ENCODE peak calls at places on chromosomes 1 and 21, in eight cellular contexts. One of them, this sample, is unnamed.

GRCh38 chr1:100352267-100353072 is at the start of gene CDC14A:
- DNase-seq in body of pancreas: peak
- DNase-seq in AG09309: peak
- DNase-seq in IMR-90: peak
- DNase-seq in OCI-LY7: peak
- DNase-seq in epithelial cell of esophagus: peak
- DNase-seq in GM10248: peak
- DNase-seq in HL-60: peak
- DNase-seq in this sample: peak

GRCh38 chr1:198683449-198683848 is 44.6 kb downstream of the PTPRC start:
- DNase-seq in body of pancreas: no peak
- DNase-seq in AG09309: no peak
- DNase-seq in IMR-90: no peak
- DNase-seq in OCI-LY7: no peak
- DNase-seq in epithelial cell of esophagus: no peak
- DNase-seq in GM10248: no peak
- DNase-seq in HL-60: no peak
- DNase-seq in this sample: no peak

GRCh38 chr1:47871799-47872353 is 125.3 kb downstream of the TRABD2B start:
- DNase-seq in body of pancreas: no peak
- DNase-seq in AG09309: no peak
- DNase-seq in IMR-90: no peak
- DNase-seq in OCI-LY7: no peak
- DNase-seq in epithelial cell of esophagus: peak
- DNase-seq in GM10248: no peak
- DNase-seq in HL-60: no peak
- DNase-seq in this sample: no peak

GRCh38 chr21:45838636-45839035 is 142.9 kb upstream of the COL6A1 start:
- DNase-seq in body of pancreas: no peak
- DNase-seq in AG09309: no peak
- DNase-seq in IMR-90: peak
- DNase-seq in OCI-LY7: no peak
- DNase-seq in epithelial cell of esophagus: no peak
- DNase-seq in GM10248: no peak
- DNase-seq in HL-60: no peak
- DNase-seq in this sample: no peak

GRCh38 chr1:72137665-72138064 is 144.7 kb downstream of the NEGR1 start:
- DNase-seq in body of pancreas: no peak
- DNase-seq in AG09309: no peak
- DNase-seq in IMR-90: no peak
- DNase-seq in OCI-LY7: no peak
- DNase-seq in epithelial cell of esophagus: no peak
- DNase-seq in GM10248: no peak
- DNase-seq in HL-60: no peak
- DNase-seq in this sample: no peak

GRCh38 chr21:42671778-42672593 is 18.6 kb downstream of the PDE9A start:
- DNase-seq in body of pancreas: no peak
- DNase-seq in AG09309: no peak
- DNase-seq in IMR-90: no peak
- DNase-seq in OCI-LY7: no peak
- DNase-seq in epithelial cell of esophagus: peak
- DNase-seq in GM10248: no peak
- DNase-seq in HL-60: no peak
- DNase-seq in this sample: no peak

GRCh38 chr1:226690460-226690982 is 48.6 kb downstream of the ITPKB start:
- DNase-seq in body of pancreas: peak
- DNase-seq in AG09309: no peak
- DNase-seq in IMR-90: peak
- DNase-seq in OCI-LY7: no peak
- DNase-seq in epithelial cell of esophagus: peak
- DNase-seq in GM10248: no peak
- DNase-seq in HL-60: no peak
- DNase-seq in this sample: no peak

GRCh38 chr21:40047993-40048730 is 180.9 kb downstream of the PCP4 start:
- DNase-seq in body of pancreas: peak
- DNase-seq in AG09309: no peak
- DNase-seq in IMR-90: no peak
- DNase-seq in OCI-LY7: no peak
- DNase-seq in epithelial cell of esophagus: peak
- DNase-seq in GM10248: no peak
- DNase-seq in HL-60: no peak
- DNase-seq in this sample: no peak

GRCh38 chr1:111938123-111938522 is 51.3 kb downstream of the KCND3 start:
- DNase-seq in body of pancreas: no peak
- DNase-seq in AG09309: no peak
- DNase-seq in IMR-90: no peak
- DNase-seq in OCI-LY7: no peak
- DNase-seq in epithelial cell of esophagus: peak
- DNase-seq in GM10248: no peak
- DNase-seq in HL-60: no peak
- DNase-seq in this sample: no peak

GRCh38 chr1:41799723-41800122 is 119.0 kb downstream of the HIVEP3 start:
- DNase-seq in body of pancreas: no peak
- DNase-seq in AG09309: no peak
- DNase-seq in IMR-90: peak
- DNase-seq in OCI-LY7: no peak
- DNase-seq in epithelial cell of esophagus: peak
- DNase-seq in GM10248: no peak
- DNase-seq in HL-60: no peak
- DNase-seq in this sample: no peak

GRCh38 chr1:231867607-231868006 is 241.0 kb downstream of the DISC1 start:
- DNase-seq in body of pancreas: no peak
- DNase-seq in AG09309: no peak
- DNase-seq in IMR-90: peak
- DNase-seq in OCI-LY7: no peak
- DNase-seq in epithelial cell of esophagus: peak
- DNase-seq in GM10248: no peak
- DNase-seq in HL-60: no peak
- DNase-seq in this sample: no peak

GRCh38 chr1:57788333-57788732 is 364.5 kb upstream of the DAB1 start:
- DNase-seq in body of pancreas: no peak
- DNase-seq in AG09309: no peak
- DNase-seq in IMR-90: no peak
- DNase-seq in OCI-LY7: no peak
- DNase-seq in epithelial cell of esophagus: no peak
- DNase-seq in GM10248: no peak
- DNase-seq in HL-60: no peak
- DNase-seq in this sample: no peak

GRCh38 chr1:89203166-89203565 is 4.4 kb upstream of the GBP4 start:
- DNase-seq in body of pancreas: no peak
- DNase-seq in AG09309: peak
- DNase-seq in IMR-90: no peak
- DNase-seq in OCI-LY7: no peak
- DNase-seq in epithelial cell of esophagus: peak
- DNase-seq in GM10248: no peak
- DNase-seq in HL-60: no peak
- DNase-seq in this sample: no peak

GRCh38 chr1:82246050-82246449 is 445.3 kb downstream of the ADGRL2 start:
- DNase-seq in body of pancreas: no peak
- DNase-seq in AG09309: no peak
- DNase-seq in IMR-90: no peak
- DNase-seq in OCI-LY7: no peak
- DNase-seq in epithelial cell of esophagus: no peak
- DNase-seq in GM10248: no peak
- DNase-seq in HL-60: no peak
- DNase-seq in this sample: no peak

GRCh38 chr1:227749225-227749624 is 14.0 kb downstream of the SNAP47 start:
- DNase-seq in body of pancreas: no peak
- DNase-seq in AG09309: no peak
- DNase-seq in IMR-90: no peak
- DNase-seq in OCI-LY7: no peak
- DNase-seq in epithelial cell of esophagus: no peak
- DNase-seq in GM10248: no peak
- DNase-seq in HL-60: no peak
- DNase-seq in this sample: peak

GRCh38 chr1:230277201-230277771 is 148.8 kb downstream of the PGBD5 start:
- DNase-seq in body of pancreas: no peak
- DNase-seq in AG09309: no peak
- DNase-seq in IMR-90: no peak
- DNase-seq in OCI-LY7: peak
- DNase-seq in epithelial cell of esophagus: no peak
- DNase-seq in GM10248: no peak
- DNase-seq in HL-60: no peak
- DNase-seq in this sample: no peak

GRCh38 chr1:228162286-228163003 is 3.2 kb upstream of the IBA57 start:
- DNase-seq in body of pancreas: peak
- DNase-seq in AG09309: no peak
- DNase-seq in IMR-90: no peak
- DNase-seq in OCI-LY7: no peak
- DNase-seq in epithelial cell of esophagus: peak
- DNase-seq in GM10248: no peak
- DNase-seq in HL-60: no peak
- DNase-seq in this sample: no peak

GRCh38 chr1:212565571-212566305 is 42.8 kb upstream of the ATF3 start:
- DNase-seq in body of pancreas: no peak
- DNase-seq in AG09309: no peak
- DNase-seq in IMR-90: no peak
- DNase-seq in OCI-LY7: no peak
- DNase-seq in epithelial cell of esophagus: no peak
- DNase-seq in GM10248: no peak
- DNase-seq in HL-60: no peak
- DNase-seq in this sample: no peak

GRCh38 chr1:230425252-230426061 is 675 bp downstream of the PGBD5 start:
- DNase-seq in body of pancreas: peak
- DNase-seq in AG09309: no peak
- DNase-seq in IMR-90: no peak
- DNase-seq in OCI-LY7: no peak
- DNase-seq in epithelial cell of esophagus: no peak
- DNase-seq in GM10248: no peak
- DNase-seq in HL-60: no peak
- DNase-seq in this sample: no peak

GRCh38 chr1:4561213-4561612 is 93.2 kb upstream of the AJAP1 start:
- DNase-seq in body of pancreas: no peak
- DNase-seq in AG09309: no peak
- DNase-seq in IMR-90: no peak
- DNase-seq in OCI-LY7: no peak
- DNase-seq in epithelial cell of esophagus: no peak
- DNase-seq in GM10248: no peak
- DNase-seq in HL-60: no peak
- DNase-seq in this sample: no peak

GRCh38 chr1:183636783-183637182 is 1.2 kb upstream of the ARPC5 start:
- DNase-seq in body of pancreas: no peak
- DNase-seq in AG09309: no peak
- DNase-seq in IMR-90: no peak
- DNase-seq in OCI-LY7: no peak
- DNase-seq in epithelial cell of esophagus: no peak
- DNase-seq in GM10248: no peak
- DNase-seq in HL-60: no peak
- DNase-seq in this sample: no peak

GRCh38 chr1:94962745-94963265 is 35.9 kb upstream of the CNN3 start:
- DNase-seq in body of pancreas: peak
- DNase-seq in AG09309: no peak
- DNase-seq in IMR-90: peak
- DNase-seq in OCI-LY7: peak
- DNase-seq in epithelial cell of esophagus: no peak
- DNase-seq in GM10248: peak
- DNase-seq in HL-60: peak
- DNase-seq in this sample: no peak

GRCh38 chr1:56513095-56513494 is 66.3 kb downstream of the PLPP3 start:
- DNase-seq in body of pancreas: no peak
- DNase-seq in AG09309: no peak
- DNase-seq in IMR-90: no peak
- DNase-seq in OCI-LY7: no peak
- DNase-seq in epithelial cell of esophagus: no peak
- DNase-seq in GM10248: no peak
- DNase-seq in HL-60: no peak
- DNase-seq in this sample: no peak

DNA sequence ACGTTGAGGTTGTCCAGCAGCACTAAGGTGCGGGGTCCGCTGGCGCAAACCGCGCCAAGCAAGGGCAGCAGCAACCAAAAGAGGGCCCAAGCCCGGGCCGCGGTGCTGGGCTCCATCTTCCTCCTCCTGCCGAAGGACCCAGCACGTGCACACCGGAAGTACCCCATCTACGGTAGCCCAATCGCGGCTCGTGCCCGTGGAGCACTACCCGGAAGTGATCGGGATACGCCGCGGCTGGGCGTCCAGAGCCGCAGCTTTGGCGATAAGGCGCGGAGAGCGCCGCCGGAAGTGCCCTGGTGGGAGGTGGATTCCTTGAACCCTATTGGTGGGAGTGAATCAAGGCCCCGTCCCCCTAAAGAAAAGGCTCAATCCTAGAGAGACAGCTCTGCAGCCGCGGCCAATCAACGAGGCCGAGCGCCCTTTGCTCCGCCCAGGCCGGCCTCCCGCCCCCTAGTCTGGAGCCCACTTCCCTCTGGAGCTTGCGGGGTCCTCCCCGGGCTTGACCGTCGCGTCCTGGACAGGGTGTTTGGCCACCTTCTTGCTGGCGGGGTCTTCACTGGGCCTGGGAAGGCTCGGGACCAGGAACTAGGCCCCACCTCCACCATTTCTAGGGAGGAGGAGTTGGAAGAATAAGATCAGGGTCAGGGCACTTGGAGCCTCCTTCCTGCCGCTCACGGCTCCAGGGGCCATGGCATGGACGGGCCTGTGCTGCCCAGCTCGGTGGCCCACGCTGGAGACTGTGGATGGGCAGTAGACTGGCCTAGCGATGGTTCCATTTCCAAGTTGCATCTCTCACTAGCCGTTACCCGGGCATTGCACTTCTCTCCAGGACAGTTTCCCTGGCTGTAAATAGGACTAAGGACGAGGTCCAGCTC is at the start of gene DDOST:
- DNase-seq in body of pancreas: peak
- DNase-seq in AG09309: peak
- DNase-seq in IMR-90: peak
- DNase-seq in OCI-LY7: peak
- DNase-seq in epithelial cell of esophagus: peak
- DNase-seq in GM10248: peak
- DNase-seq in HL-60: peak
- DNase-seq in this sample: peak
- TF ChIP-seq CTCF in body of pancreas: peak
- TF ChIP-seq CTCF in AG09309: peak
- TF ChIP-seq CTCF in IMR-90: peak
- TF ChIP-seq CTCF in OCI-LY7: peak
- TF ChIP-seq CTCF in epithelial cell of esophagus: peak
- TF ChIP-seq CTCF in GM10248: no peak
- TF ChIP-seq CTCF in HL-60: no peak
- TF ChIP-seq CTCF in this sample: peak

GRCh38 chr1:192654607-192655389 is 18.9 kb downstream of the RGS13 start:
- DNase-seq in body of pancreas: no peak
- DNase-seq in AG09309: no peak
- DNase-seq in IMR-90: peak
- DNase-seq in OCI-LY7: no peak
- DNase-seq in epithelial cell of esophagus: peak
- DNase-seq in GM10248: no peak
- DNase-seq in HL-60: no peak
- DNase-seq in this sample: no peak
- TF ChIP-seq CTCF in body of pancreas: no peak
- TF ChIP-seq CTCF in AG09309: no peak
- TF ChIP-seq CTCF in IMR-90: no peak
- TF ChIP-seq CTCF in OCI-LY7: no peak
- TF ChIP-seq CTCF in epithelial cell of esophagus: no peak
- TF ChIP-seq CTCF in GM10248: no peak
- TF ChIP-seq CTCF in HL-60: no peak
- TF ChIP-seq CTCF in this sample: no peak

GRCh38 chr1:109806733-109807397 is 43.1 kb upstream of the EPS8L3 start:
- DNase-seq in body of pancreas: no peak
- DNase-seq in AG09309: no peak
- DNase-seq in IMR-90: no peak
- DNase-seq in OCI-LY7: no peak
- DNase-seq in epithelial cell of esophagus: no peak
- DNase-seq in GM10248: no peak
- DNase-seq in HL-60: no peak
- DNase-seq in this sample: no peak
- TF ChIP-seq CTCF in body of pancreas: no peak
- TF ChIP-seq CTCF in AG09309: no peak
- TF ChIP-seq CTCF in IMR-90: no peak
- TF ChIP-seq CTCF in OCI-LY7: no peak
- TF ChIP-seq CTCF in epithelial cell of esophagus: no peak
- TF ChIP-seq CTCF in GM10248: no peak
- TF ChIP-seq CTCF in HL-60: no peak
- TF ChIP-seq CTCF in this sample: no peak

GRCh38 chr1:30856260-30856790 is 52.2 kb downstream of the SDC3 start:
- DNase-seq in body of pancreas: peak
- DNase-seq in AG09309: no peak
- DNase-seq in IMR-90: no peak
- DNase-seq in OCI-LY7: no peak
- DNase-seq in epithelial cell of esophagus: peak
- DNase-seq in GM10248: no peak
- DNase-seq in HL-60: no peak
- DNase-seq in this sample: no peak
- TF ChIP-seq CTCF in body of pancreas: no peak
- TF ChIP-seq CTCF in AG09309: no peak
- TF ChIP-seq CTCF in IMR-90: no peak
- TF ChIP-seq CTCF in OCI-LY7: peak
- TF ChIP-seq CTCF in epithelial cell of esophagus: no peak
- TF ChIP-seq CTCF in GM10248: no peak
- TF ChIP-seq CTCF in HL-60: no peak
- TF ChIP-seq CTCF in this sample: no peak